ENCODE peak calls at places on chromosomes 4 and X, in six cellular contexts. P is activated effector memory CD4-positive, alpha-beta T cell treated with Interleukin-2 at 50 U/mL for 16 hours; J is MG63; R is activated T-cell treated with anti-CD3 and anti-CD28 coated beads, Interleukin-2, amount 50 U/mL, for 72 hours; F is lung microvascular endothelial cell; T is chondrocyte. C is an unnamed sample.
A peak's percentile ranks its signal among the peaks of the same experiment; 100 is the strongest.

GRCh38 chrX:68536429-68536828 is 37.6 kb downstream of the YIPF6 start:
- DNase-seq in P (no peak), J (no peak), R (no peak), F (no peak), T (no peak), C (no peak)

GRCh38 chrX:150547511-150548115 is 20.8 kb upstream of the MTM1 start:
- DNase-seq in P (no peak), J (peak; percentile 80), R (peak; percentile 28), F (peak; percentile 53), T (no peak), C (no peak)

GRCh38 chr4:135744928-135745327 is 1543.3 kb upstream of the PABPC4L start:
- DNase-seq in P (no peak), J (no peak), R (no peak), F (no peak), T (no peak), C (no peak)

GRCh38 chrX:13357925-13358324 is 38.1 kb upstream of the ATXN3L start:
- DNase-seq in P (no peak), J (no peak), R (no peak), F (no peak), T (no peak), C (no peak)

GRCh38 chr4:7750972-7751371 is 188.7 kb downstream of the AFAP1 start:
- DNase-seq in P (no peak), J (no peak), R (no peak), F (no peak), T (no peak), C (no peak)

GRCh38 chr4:15244354-15244753 is 183.5 kb upstream of the C1QTNF7 start:
- DNase-seq in P (no peak), J (no peak), R (no peak), F (no peak), T (no peak), C (no peak)

GRCh38 chr4:6548201-6548881 is 26.6 kb upstream of the MAN2B2 start:
- DNase-seq in P (no peak), J (peak; percentile 52), R (no peak), F (peak; percentile 40), T (no peak), C (no peak)

GRCh38 chr4:69360271-69360670 is 80.0 kb downstream of the UGT2B28 start:
- DNase-seq in P (no peak), J (no peak), R (no peak), F (no peak), T (no peak), C (no peak)

GRCh38 chr4:23835814-23836478 is 53.9 kb downstream of the PPARGC1A start:
- DNase-seq in P (no peak), J (no peak), R (no peak), F (no peak), T (no peak), C (no peak)

GRCh38 chr4:39043697-39044363 is 11.6 kb upstream of the TMEM156 start:
- DNase-seq in P (no peak), J (no peak), R (no peak), F (peak; percentile 85), T (no peak), C (no peak)

GRCh38 chr4:139528377-139529005 is 27.5 kb downstream of the SETD7 start:
- DNase-seq in P (no peak), J (peak; percentile 50), R (no peak), F (no peak), T (no peak), C (no peak)

GRCh38 chr4:70979445-70980008 is 13.9 kb upstream of the DCK start:
- DNase-seq in P (no peak), J (no peak), R (no peak), F (peak; percentile 10), T (no peak), C (no peak)

GRCh38 chr4:183011213-183011907 is 87.7 kb upstream of the WWC2 start:
- DNase-seq in P (no peak), J (no peak), R (no peak), F (no peak), T (no peak), C (no peak)

GRCh38 chr4:54228563-54229501 is at the start of gene PDGFRA:
- DNase-seq in P (no peak), J (peak; percentile 84), R (no peak), F (no peak), T (no peak), C (no peak)

GRCh38 chr4:174318829-174319764 is 35.4 kb downstream of the CEP44 start:
- DNase-seq in P (no peak), J (peak; percentile 6), R (no peak), F (peak; percentile 51), T (no peak), C (no peak)

GRCh38 chr4:8688908-8689445 is 96.4 kb downstream of the CPZ start:
- DNase-seq in P (no peak), J (no peak), R (no peak), F (no peak), T (no peak), C (no peak)

GRCh38 chr4:76420311-76420710 is 630 bp downstream of the CCDC158 start:
- DNase-seq in P (no peak), J (no peak), R (no peak), F (no peak), T (no peak), C (no peak)

GRCh38 chr4:145881991-145882390 is 56.6 kb downstream of the ZNF827 start:
- DNase-seq in P (no peak), J (no peak), R (no peak), F (no peak), T (no peak), C (no peak)

GRCh38 chr4:110970642-110971041 is 347.8 kb upstream of the PITX2 start:
- DNase-seq in P (no peak), J (peak; percentile 41), R (peak; percentile 0), F (peak; percentile 43), T (no peak), C (no peak)

GRCh38 chr4:150591284-150591874 is 9.4 kb downstream of the MAB21L2 start:
- DNase-seq in P (no peak), J (no peak), R (no peak), F (no peak), T (no peak), C (no peak)

GRCh38 chrX:35076061-35076460 is 133.5 kb downstream of the FAM47B start:
- DNase-seq in P (no peak), J (no peak), R (no peak), F (no peak), T (no peak), C (no peak)

GRCh38 chr4:176789955-176790354 is 2.8 kb downstream of the VEGFC start:
- DNase-seq in P (no peak), J (peak; percentile 48), R (no peak), F (peak; percentile 80), T (no peak), C (no peak)

GRCh38 chr4:148415500-148415899 is 26.7 kb downstream of the NR3C2 start:
- DNase-seq in P (no peak), J (no peak), R (no peak), F (peak; percentile 35), T (no peak), C (no peak)

GRCh38 chr4:140044314-140044991 is 109.5 kb downstream of the MAML3 start:
- DNase-seq in P (no peak), J (no peak), R (no peak), F (no peak), T (no peak), C (no peak)

GRCh38 chrX:148905376-148905775 is 405.0 kb downstream of the AFF2 start:
- DNase-seq in P (no peak), J (no peak), R (no peak), F (no peak), T (no peak), C (no peak)

GRCh38 chr4:158775091-158775651 is 6.3 kb downstream of the FNIP2 start:
- DNase-seq in P (no peak), J (no peak), R (no peak), F (peak; percentile 90), T (no peak), C (no peak)

GRCh38 chrX:116499780-116500179 is 37.0 kb upstream of the CT83 start:
- DNase-seq in P (no peak), J (peak; percentile 8), R (no peak), F (no peak), T (no peak), C (no peak)

GRCh38 chr4:33161202-33161601 is 2441.0 kb downstream of the PCDH7 start:
- DNase-seq in P (no peak), J (no peak), R (no peak), F (no peak), T (no peak), C (no peak)

GRCh38 chrX:153763989-153764755 is at the start of gene PLXNB3:
- DNase-seq in P (peak; percentile 55), J (peak; percentile 84), R (peak; percentile 82), F (peak; percentile 81), T (peak; percentile 96), C (peak; percentile 56)

GRCh38 chr4:143184217-143184502 is 557 bp upstream of the USP38 start:
- DNase-seq in P (no peak), J (no peak), R (no peak), F (no peak), T (no peak), C (no peak)

GRCh38 chr4:110821186-110821585 is 198.3 kb upstream of the PITX2 start:
- DNase-seq in P (no peak), J (no peak), R (no peak), F (no peak), T (no peak), C (no peak)

GRCh38 chr4:54063224-54063623 is 1.2 kb downstream of the CHIC2 start:
- DNase-seq in P (no peak), J (no peak), R (no peak), F (peak; percentile 61), T (no peak), C (peak; percentile 10)

GRCh38 chr4:173040200-173040599 is 128.4 kb upstream of the GALNT7 start:
- DNase-seq in P (no peak), J (no peak), R (no peak), F (no peak), T (no peak), C (no peak)

GRCh38 chr4:7324651-7325121 is 110.0 kb downstream of the PSAPL1 start:
- DNase-seq in P (no peak), J (no peak), R (peak; percentile 7), F (no peak), T (peak; percentile 51), C (no peak)

GRCh38 chr4:2812985-2813384 is 20.1 kb downstream of the SH3BP2 start:
- DNase-seq in P (no peak), J (no peak), R (peak; percentile 40), F (peak; percentile 61), T (no peak), C (peak; percentile 27)

GRCh38 chr4:95867919-95868318 is 28.0 kb downstream of the PDHA2 start:
- DNase-seq in P (no peak), J (no peak), R (no peak), F (no peak), T (no peak), C (no peak)

GRCh38 chrX:134807039-134807729 is 148.9 kb upstream of the PLAC1 start:
- DNase-seq in P (peak; percentile 72), J (peak; percentile 74), R (peak; percentile 83), F (peak; percentile 96), T (no peak), C (peak; percentile 85)

GRCh38 chr4:140686799-140687198 is 69.4 kb downstream of the TBC1D9 start:
- DNase-seq in P (no peak), J (no peak), R (no peak), F (no peak), T (no peak), C (no peak)

GRCh38 chrX:143669395-143669794 is 33.5 kb upstream of the SLITRK4 start:
- DNase-seq in P (no peak), J (no peak), R (no peak), F (no peak), T (no peak), C (no peak)

C was measured in T-helper 2 cell treated with Interferon-gamma antibody and Interleukin-4, amounts not matched to agents 5 μg/mL and 100 μg/mL, for 36 hours.